ENCODE peak calls at places on chromosomes 16 and 17, in five cellular contexts. One of them, this sample, is unnamed.

GRCh38 chr16:54931757-54932660 is 1.3 kb downstream of the IRX5 start:
- DNase-seq in CD4-positive, alpha-beta T cell: no peak
- DNase-seq in activated CD4-positive, alpha-beta T cell treated with anti-CD3 and anti-CD28 coated beads for 24 hours: no peak
- DNase-seq in NCI-H1092 treated with DMSO at 0.1 percent for 48 hours: no peak
- DNase-seq in ACHN: peak
- DNase-seq in this sample: no peak

GRCh38 chr17:77011173-77012011 is 129.4 kb upstream of the SEC14L1 start:
- DNase-seq in CD4-positive, alpha-beta T cell: peak
- DNase-seq in activated CD4-positive, alpha-beta T cell treated with anti-CD3 and anti-CD28 coated beads for 24 hours: peak
- DNase-seq in NCI-H1092 treated with DMSO at 0.1 percent for 48 hours: peak
- DNase-seq in ACHN: peak
- DNase-seq in this sample: peak

GRCh38 chr17:28953444-28954118 is 2.3 kb upstream of the PHF12 start:
- DNase-seq in CD4-positive, alpha-beta T cell: peak
- DNase-seq in activated CD4-positive, alpha-beta T cell treated with anti-CD3 and anti-CD28 coated beads for 24 hours: peak
- DNase-seq in NCI-H1092 treated with DMSO at 0.1 percent for 48 hours: peak
- DNase-seq in ACHN: peak
- DNase-seq in this sample: peak

GRCh38 chr17:77619851-77620250 is 338.7 kb upstream of the TNRC6C start:
- DNase-seq in CD4-positive, alpha-beta T cell: no peak
- DNase-seq in activated CD4-positive, alpha-beta T cell treated with anti-CD3 and anti-CD28 coated beads for 24 hours: no peak
- DNase-seq in NCI-H1092 treated with DMSO at 0.1 percent for 48 hours: no peak
- DNase-seq in ACHN: peak
- DNase-seq in this sample: no peak

GRCh38 chr16:88691924-88692560 is 5.7 kb upstream of the SNAI3 start:
- DNase-seq in CD4-positive, alpha-beta T cell: no peak
- DNase-seq in activated CD4-positive, alpha-beta T cell treated with anti-CD3 and anti-CD28 coated beads for 24 hours: no peak
- DNase-seq in NCI-H1092 treated with DMSO at 0.1 percent for 48 hours: no peak
- DNase-seq in ACHN: no peak
- DNase-seq in this sample: no peak

GRCh38 chr17:75476752-75477492 is 20.5 kb downstream of the TMEM94 start:
- DNase-seq in CD4-positive, alpha-beta T cell: no peak
- DNase-seq in activated CD4-positive, alpha-beta T cell treated with anti-CD3 and anti-CD28 coated beads for 24 hours: no peak
- DNase-seq in NCI-H1092 treated with DMSO at 0.1 percent for 48 hours: no peak
- DNase-seq in ACHN: no peak
- DNase-seq in this sample: no peak

GRCh38 chr17:28982191-28982793 is 23.5 kb downstream of the SEZ6 start:
- DNase-seq in CD4-positive, alpha-beta T cell: peak
- DNase-seq in activated CD4-positive, alpha-beta T cell treated with anti-CD3 and anti-CD28 coated beads for 24 hours: no peak
- DNase-seq in NCI-H1092 treated with DMSO at 0.1 percent for 48 hours: no peak
- DNase-seq in ACHN: no peak
- DNase-seq in this sample: no peak

GRCh38 chr17:27496501-27496943 is 40.3 kb downstream of the KSR1 start:
- DNase-seq in CD4-positive, alpha-beta T cell: no peak
- DNase-seq in activated CD4-positive, alpha-beta T cell treated with anti-CD3 and anti-CD28 coated beads for 24 hours: no peak
- DNase-seq in NCI-H1092 treated with DMSO at 0.1 percent for 48 hours: no peak
- DNase-seq in ACHN: peak
- DNase-seq in this sample: no peak

GRCh38 chr16:14007460-14007859 is 63.7 kb upstream of the MRTFB start:
- DNase-seq in CD4-positive, alpha-beta T cell: no peak
- DNase-seq in activated CD4-positive, alpha-beta T cell treated with anti-CD3 and anti-CD28 coated beads for 24 hours: no peak
- DNase-seq in NCI-H1092 treated with DMSO at 0.1 percent for 48 hours: peak
- DNase-seq in ACHN: no peak
- DNase-seq in this sample: no peak

GRCh38 chr17:27949304-27949703 is 56.1 kb upstream of the LYRM9 start:
- DNase-seq in CD4-positive, alpha-beta T cell: no peak
- DNase-seq in activated CD4-positive, alpha-beta T cell treated with anti-CD3 and anti-CD28 coated beads for 24 hours: no peak
- DNase-seq in NCI-H1092 treated with DMSO at 0.1 percent for 48 hours: no peak
- DNase-seq in ACHN: no peak
- DNase-seq in this sample: no peak

This sample was measured in COR-L47.